ENCODE peak calls at places on chromosomes 4 and X, in five cellular contexts. Z is heart left ventricle, I is GM12891, P is adipocyte, K is mucosa of gallbladder. O is an unnamed sample.

GRCh38 chr4:105641876-105642275 is 66.6 kb downstream of the INTS12 start:
- DNase-seq in K (no peak), Z (no peak), P (no peak), I (no peak), O (no peak)

GRCh38 chrX:6990552-6991193 is 156.8 kb upstream of the STS start:
- DNase-seq in Z (no peak), I (no peak), P (no peak), K (no peak), O (no peak)

GRCh38 chrX:115357316-115357715 is 67.8 kb downstream of the LUZP4 start:
- DNase-seq in P (no peak), I (no peak), Z (no peak), K (no peak), O (no peak)

GRCh38 chr4:139528377-139529005 is 27.5 kb downstream of the SETD7 start:
- DNase-seq in K (peak), P (peak), Z (peak), I (no peak), O (no peak)

GRCh38 chr4:7210818-7211217 is 18.5 kb downstream of the SORCS2 start:
- DNase-seq in Z (peak), I (no peak), K (no peak), P (peak), O (no peak)

GRCh38 chr4:1038948-1039492 is 27.6 kb downstream of the FGFRL1 start:
- DNase-seq in I (no peak), P (no peak), K (no peak), Z (no peak), O (no peak)

GRCh38 chrX:68018248-68019203 is 414.8 kb downstream of the OPHN1 start:
- DNase-seq in K (no peak), Z (no peak), I (no peak), P (peak), O (peak)

GRCh38 chr4:185137233-185137925 is 5.7 kb upstream of the SLC25A4 start:
- DNase-seq in Z (peak), P (no peak), I (no peak), K (no peak), O (no peak)

GRCh38 chr4:15158410-15159091 is 156.3 kb downstream of the CPEB2 start:
- DNase-seq in I (no peak), K (no peak), P (no peak), Z (no peak), O (no peak)

GRCh38 chr4:8101213-8101781 is 57.3 kb downstream of the ABLIM2 start:
- DNase-seq in K (peak), P (peak), Z (no peak), I (no peak), O (no peak)